ENCODE peak calls at places on chromosomes 11 and 22, in four cellular contexts. L, Q, M and V are unnamed samples.

GRCh38 chr11:117170210-117170609 is 8.3 kb upstream of the SIDT2 start:
- DNase-seq in M (no peak), L (no peak), Q (no peak), V (no peak)

GRCh38 chr22:23225337-23225723 is 45.0 kb downstream of the BCR start:
- DNase-seq in Q (no peak), M (no peak), L (no peak), V (no peak)

GRCh38 chr11:64801591-64802369 is 1.2 kb downstream of the MAP4K2 start:
- DNase-seq in Q (peak; percentile 51), M (no peak), L (no peak), V (no peak)

GRCh38 chr11:111665779-111666178 is 63.5 kb downstream of the SIK2 start:
- DNase-seq in Q (no peak), L (no peak), M (no peak), V (peak; percentile 25)

GRCh38 chr11:4071828-4072421 is 22.7 kb upstream of the RRM1 start:
- DNase-seq in Q (no peak), M (no peak), L (no peak), V (no peak)

GRCh38 chr11:12276356-12276755 is 101.0 kb upstream of the PARVA start:
- DNase-seq in L (peak; percentile 56), Q (no peak), M (no peak), V (no peak)

GRCh38 chr11:120566176-120566575 is 54.6 kb downstream of the GRIK4 start:
- DNase-seq in M (no peak), Q (no peak), L (no peak), V (no peak)

GRCh38 chr11:11071483-11071882 is 213.6 kb upstream of the ZBED5 start:
- DNase-seq in M (no peak), Q (no peak), L (no peak), V (no peak)

GRCh38 chr22:29958170-29958569 is 75.2 kb downstream of the MTMR3 start:
- DNase-seq in L (no peak), M (no peak), Q (no peak), V (no peak)

GRCh38 chr22:49373801-49374226 is 453.9 kb downstream of the BRD1 start:
- DNase-seq in Q (no peak), L (peak; percentile 80), M (no peak), V (no peak)

GRCh38 chr22:46250035-46250782 is at the start of gene CDPF1:
- DNase-seq in M (peak; percentile 55), L (peak; percentile 98), Q (peak; percentile 97), V (peak; percentile 78)

DNA sequence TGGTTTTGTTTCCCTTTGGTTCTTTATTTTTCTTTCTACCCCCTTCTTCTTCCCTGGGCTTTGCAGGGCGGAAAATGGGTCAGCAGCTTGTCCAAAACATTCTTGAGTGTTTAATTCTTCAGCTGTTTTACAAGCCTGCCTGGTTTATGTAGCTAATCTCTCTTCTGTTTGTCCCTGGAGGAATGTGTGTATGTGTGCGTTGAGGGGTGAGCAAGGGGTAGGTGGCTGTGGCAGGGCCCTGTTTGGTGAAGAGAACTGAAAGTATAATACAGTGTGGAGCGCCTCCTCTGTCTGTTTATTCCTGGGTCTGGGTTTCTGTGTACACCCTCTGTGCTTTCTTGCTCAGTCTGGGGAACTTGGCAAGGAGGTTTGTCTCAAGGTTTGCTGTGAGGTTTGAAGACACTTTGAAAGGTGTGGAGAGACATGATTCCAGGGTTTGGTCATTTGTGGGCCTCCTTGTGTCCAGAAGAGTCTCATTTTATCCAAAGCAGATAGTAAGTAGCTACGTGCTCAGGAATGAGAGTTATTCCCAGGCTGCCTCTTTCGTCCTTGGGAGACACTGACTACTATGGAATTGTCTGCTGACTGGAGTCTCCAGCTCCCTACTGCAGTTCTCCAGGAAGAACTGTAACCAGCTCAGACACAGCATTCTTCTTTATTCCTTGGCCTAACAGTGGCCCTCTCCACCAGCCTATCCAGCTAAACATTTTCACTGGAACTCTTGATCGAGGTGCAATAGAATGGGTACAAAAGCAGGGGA is 175.6 kb downstream of the ADAMTS15 start:
- DNase-seq in Q (no peak), M (no peak), L (no peak), V (no peak)
- TF ChIP-seq CTCF in Q (no peak), M (no peak), L (no peak), V (no peak)

DNA sequence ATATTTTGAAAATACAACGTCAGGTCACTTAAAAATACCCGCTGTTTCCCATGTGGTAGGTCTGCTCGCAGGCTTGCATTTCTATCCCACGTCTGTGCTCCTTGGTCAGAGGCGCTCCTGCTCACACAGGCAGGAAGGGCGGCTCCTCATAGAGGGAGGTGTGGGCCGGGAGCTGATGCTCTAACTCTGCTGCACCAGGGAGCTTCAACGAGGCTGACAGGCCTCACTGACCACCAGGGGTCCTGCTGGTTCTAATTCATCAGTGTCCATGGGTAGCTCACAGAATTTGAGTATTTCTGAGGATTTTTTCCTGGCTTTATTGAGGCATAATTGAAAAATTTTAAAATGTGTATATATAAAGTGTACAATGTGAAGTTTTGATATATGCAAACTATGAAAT is 68.5 kb downstream of the PIWIL3 start:
- DNase-seq in M (no peak), L (no peak), Q (no peak), V (no peak)
- TF ChIP-seq CTCF in M (no peak), L (no peak), Q (no peak), V (peak; percentile 44)

GRCh38 chr11:61828629-61829407 is 718 bp downstream of the FADS2 start:
- DNase-seq in L (no peak), Q (no peak), M (no peak), V (peak; percentile 55)
- TF ChIP-seq CTCF in L (no peak), Q (no peak), M (no peak), V (peak; percentile 63)

DNA sequence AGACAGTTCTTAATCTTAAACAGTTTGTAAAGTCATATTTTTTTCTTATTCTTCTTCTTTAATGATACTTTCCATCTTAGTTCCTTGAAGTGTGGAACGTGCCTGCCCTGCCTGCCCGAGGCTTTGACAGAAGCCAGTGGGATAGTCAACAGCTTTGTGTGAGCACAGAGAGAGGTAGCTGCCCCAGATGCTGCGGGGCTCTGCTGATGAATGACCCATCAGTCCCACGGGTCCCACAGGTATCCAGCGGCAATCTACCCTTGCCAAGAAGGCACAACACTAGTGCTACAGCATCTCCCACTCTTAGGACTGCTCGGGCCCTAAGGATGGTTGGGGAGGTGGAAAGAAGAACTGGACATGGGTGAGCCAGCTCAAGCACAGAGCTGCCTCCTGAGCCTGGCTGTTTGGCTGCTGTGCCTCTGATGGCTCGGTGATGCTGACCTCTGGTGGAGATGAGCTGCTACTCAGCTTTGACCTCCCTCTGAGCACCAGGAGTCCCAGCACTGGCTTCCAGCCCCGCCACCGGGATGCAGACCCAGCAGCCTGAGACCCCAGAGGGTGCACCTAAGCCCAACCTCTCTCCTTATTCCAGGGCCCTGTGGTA is 11.8 kb upstream of the APLNR start:
- DNase-seq in M (peak; percentile 34), Q (peak; percentile 67), L (peak; percentile 92), V (peak; percentile 63)
- TF ChIP-seq CTCF in M (no peak), Q (peak; percentile 31), L (no peak), V (peak; percentile 76)

GRCh38 chr11:59918987-59919589 is 19.1 kb upstream of the OOSP1 start:
- DNase-seq in M (no peak), Q (no peak), L (no peak), V (no peak)
- TF ChIP-seq CTCF in M (no peak), Q (peak; percentile 23), L (no peak), V (peak; percentile 73)

GRCh38 chr11:43359432-43359818 is 705 bp downstream of the TTC17 start:
- DNase-seq in Q (no peak), L (no peak), M (no peak), V (no peak)
- TF ChIP-seq CTCF in Q (no peak), L (no peak), M (no peak), V (no peak)